ENCODE peak calls at places on chromosomes 12 and 14, in seven cellular contexts. One of them, this sample, is unnamed.

GRCh38 chr14:92513204-92513965 is at the start of gene RIN3:
- DNase-seq in HS-27A: peak; percentile 31
- DNase-seq in hepatic stellate cell: peak; percentile 76
- DNase-seq in activated naive CD4-positive, alpha-beta T cell treated with anti-CD3 and anti-CD28 coated beads, Interleukin-2, amount 50 U/mL, for 16 hours: peak; percentile 39
- DNase-seq in CD8-positive, alpha-beta memory T cell: peak; percentile 56
- DNase-seq in T follicular helper cell: no peak
- DNase-seq in HepG2: peak; percentile 38
- DNase-seq in this sample: peak; percentile 72

GRCh38 chr12:89992668-89993401 is 284.2 kb upstream of the ATP2B1 start:
- DNase-seq in HS-27A: no peak
- DNase-seq in CD8-positive, alpha-beta memory T cell: no peak
- DNase-seq in HepG2: no peak
- DNase-seq in activated naive CD4-positive, alpha-beta T cell treated with anti-CD3 and anti-CD28 coated beads, Interleukin-2, amount 50 U/mL, for 16 hours: no peak
- DNase-seq in T follicular helper cell: no peak
- DNase-seq in hepatic stellate cell: no peak
- DNase-seq in this sample: no peak

GRCh38 chr14:81172353-81172752 is 48.4 kb downstream of the GTF2A1 start:
- DNase-seq in HepG2: no peak
- DNase-seq in T follicular helper cell: no peak
- DNase-seq in activated naive CD4-positive, alpha-beta T cell treated with anti-CD3 and anti-CD28 coated beads, Interleukin-2, amount 50 U/mL, for 16 hours: no peak
- DNase-seq in CD8-positive, alpha-beta memory T cell: no peak
- DNase-seq in hepatic stellate cell: peak; percentile 35
- DNase-seq in HS-27A: no peak
- DNase-seq in this sample: no peak

GRCh38 chr12:114263031-114263825 is 142.7 kb downstream of the TBX5 start:
- DNase-seq in HS-27A: no peak
- DNase-seq in hepatic stellate cell: no peak
- DNase-seq in HepG2: no peak
- DNase-seq in CD8-positive, alpha-beta memory T cell: no peak
- DNase-seq in activated naive CD4-positive, alpha-beta T cell treated with anti-CD3 and anti-CD28 coated beads, Interleukin-2, amount 50 U/mL, for 16 hours: no peak
- DNase-seq in T follicular helper cell: no peak
- DNase-seq in this sample: no peak

GRCh38 chr12:32089156-32089950 is 17.3 kb upstream of the BICD1 start:
- DNase-seq in HS-27A: no peak
- DNase-seq in hepatic stellate cell: no peak
- DNase-seq in activated naive CD4-positive, alpha-beta T cell treated with anti-CD3 and anti-CD28 coated beads, Interleukin-2, amount 50 U/mL, for 16 hours: no peak
- DNase-seq in T follicular helper cell: no peak
- DNase-seq in CD8-positive, alpha-beta memory T cell: no peak
- DNase-seq in HepG2: no peak
- DNase-seq in this sample: no peak

GRCh38 chr12:1993341-1993740 is 10.9 kb downstream of the DCP1B start:
- DNase-seq in activated naive CD4-positive, alpha-beta T cell treated with anti-CD3 and anti-CD28 coated beads, Interleukin-2, amount 50 U/mL, for 16 hours: no peak
- DNase-seq in hepatic stellate cell: peak; percentile 54
- DNase-seq in T follicular helper cell: no peak
- DNase-seq in HepG2: peak; percentile 29
- DNase-seq in HS-27A: peak; percentile 74
- DNase-seq in CD8-positive, alpha-beta memory T cell: no peak
- DNase-seq in this sample: no peak

GRCh38 chr12:59179231-59179630 is 258.9 kb upstream of the LRIG3 start:
- DNase-seq in HepG2: no peak
- DNase-seq in activated naive CD4-positive, alpha-beta T cell treated with anti-CD3 and anti-CD28 coated beads, Interleukin-2, amount 50 U/mL, for 16 hours: no peak
- DNase-seq in T follicular helper cell: no peak
- DNase-seq in HS-27A: no peak
- DNase-seq in CD8-positive, alpha-beta memory T cell: no peak
- DNase-seq in hepatic stellate cell: no peak
- DNase-seq in this sample: no peak

GRCh38 chr12:116492703-116493324 is 66.4 kb upstream of the MAP1LC3B2 start:
- DNase-seq in hepatic stellate cell: peak; percentile 58
- DNase-seq in CD8-positive, alpha-beta memory T cell: no peak
- DNase-seq in activated naive CD4-positive, alpha-beta T cell treated with anti-CD3 and anti-CD28 coated beads, Interleukin-2, amount 50 U/mL, for 16 hours: no peak
- DNase-seq in T follicular helper cell: no peak
- DNase-seq in HS-27A: peak; percentile 2
- DNase-seq in HepG2: no peak
- DNase-seq in this sample: no peak

GRCh38 chr14:76531821-76532318 is 155.9 kb downstream of the ESRRB start:
- DNase-seq in activated naive CD4-positive, alpha-beta T cell treated with anti-CD3 and anti-CD28 coated beads, Interleukin-2, amount 50 U/mL, for 16 hours: no peak
- DNase-seq in hepatic stellate cell: no peak
- DNase-seq in T follicular helper cell: no peak
- DNase-seq in CD8-positive, alpha-beta memory T cell: no peak
- DNase-seq in HS-27A: no peak
- DNase-seq in HepG2: no peak
- DNase-seq in this sample: no peak

GRCh38 chr14:35932659-35933159 is 106.6 kb downstream of the BRMS1L start:
- DNase-seq in HS-27A: no peak
- DNase-seq in activated naive CD4-positive, alpha-beta T cell treated with anti-CD3 and anti-CD28 coated beads, Interleukin-2, amount 50 U/mL, for 16 hours: peak; percentile 42
- DNase-seq in HepG2: no peak
- DNase-seq in hepatic stellate cell: no peak
- DNase-seq in CD8-positive, alpha-beta memory T cell: peak; percentile 16
- DNase-seq in T follicular helper cell: no peak
- DNase-seq in this sample: peak; percentile 66

GRCh38 chr14:104335176-104335575 is 196.8 kb downstream of the KIF26A start:
- DNase-seq in hepatic stellate cell: no peak
- DNase-seq in T follicular helper cell: no peak
- DNase-seq in CD8-positive, alpha-beta memory T cell: no peak
- DNase-seq in HS-27A: no peak
- DNase-seq in activated naive CD4-positive, alpha-beta T cell treated with anti-CD3 and anti-CD28 coated beads, Interleukin-2, amount 50 U/mL, for 16 hours: no peak
- DNase-seq in HepG2: no peak
- DNase-seq in this sample: no peak

GRCh38 chr12:83065562-83065961 is 378.9 kb downstream of the TMTC2 start:
- DNase-seq in activated naive CD4-positive, alpha-beta T cell treated with anti-CD3 and anti-CD28 coated beads, Interleukin-2, amount 50 U/mL, for 16 hours: no peak
- DNase-seq in T follicular helper cell: no peak
- DNase-seq in HepG2: no peak
- DNase-seq in CD8-positive, alpha-beta memory T cell: no peak
- DNase-seq in hepatic stellate cell: no peak
- DNase-seq in HS-27A: no peak
- DNase-seq in this sample: no peak

GRCh38 chr12:98741229-98741614 is 96.1 kb downstream of the APAF1 start:
- DNase-seq in T follicular helper cell: no peak
- DNase-seq in hepatic stellate cell: no peak
- DNase-seq in HS-27A: no peak
- DNase-seq in HepG2: no peak
- DNase-seq in activated naive CD4-positive, alpha-beta T cell treated with anti-CD3 and anti-CD28 coated beads, Interleukin-2, amount 50 U/mL, for 16 hours: no peak
- DNase-seq in CD8-positive, alpha-beta memory T cell: no peak
- DNase-seq in this sample: no peak

GRCh38 chr12:105761075-105761474 is 377.7 kb downstream of the NUAK1 start:
- DNase-seq in HS-27A: no peak
- DNase-seq in activated naive CD4-positive, alpha-beta T cell treated with anti-CD3 and anti-CD28 coated beads, Interleukin-2, amount 50 U/mL, for 16 hours: no peak
- DNase-seq in hepatic stellate cell: no peak
- DNase-seq in CD8-positive, alpha-beta memory T cell: no peak
- DNase-seq in T follicular helper cell: no peak
- DNase-seq in HepG2: no peak
- DNase-seq in this sample: no peak

GRCh38 chr12:24996102-24996797 is 47.3 kb upstream of the BCAT1 start:
- DNase-seq in CD8-positive, alpha-beta memory T cell: no peak
- DNase-seq in HS-27A: no peak
- DNase-seq in activated naive CD4-positive, alpha-beta T cell treated with anti-CD3 and anti-CD28 coated beads, Interleukin-2, amount 50 U/mL, for 16 hours: no peak
- DNase-seq in T follicular helper cell: no peak
- DNase-seq in hepatic stellate cell: no peak
- DNase-seq in HepG2: no peak
- DNase-seq in this sample: no peak

GRCh38 chr14:100067971-100068959 is 3.0 kb downstream of the EVL start:
- DNase-seq in CD8-positive, alpha-beta memory T cell: peak; percentile 97
- DNase-seq in HepG2: no peak
- DNase-seq in T follicular helper cell: peak; percentile 84
- DNase-seq in HS-27A: no peak
- DNase-seq in activated naive CD4-positive, alpha-beta T cell treated with anti-CD3 and anti-CD28 coated beads, Interleukin-2, amount 50 U/mL, for 16 hours: peak; percentile 83
- DNase-seq in hepatic stellate cell: no peak
- DNase-seq in this sample: peak; percentile 96

GRCh38 chr14:54808326-54809161 is 94.1 kb downstream of the GCH1 start:
- DNase-seq in activated naive CD4-positive, alpha-beta T cell treated with anti-CD3 and anti-CD28 coated beads, Interleukin-2, amount 50 U/mL, for 16 hours: no peak
- DNase-seq in CD8-positive, alpha-beta memory T cell: no peak
- DNase-seq in HepG2: no peak
- DNase-seq in hepatic stellate cell: no peak
- DNase-seq in HS-27A: no peak
- DNase-seq in T follicular helper cell: no peak
- DNase-seq in this sample: no peak

GRCh38 chr14:52244328-52244727 is 23.2 kb upstream of the PTGDR start:
- DNase-seq in HepG2: no peak
- DNase-seq in T follicular helper cell: no peak
- DNase-seq in HS-27A: no peak
- DNase-seq in hepatic stellate cell: no peak
- DNase-seq in CD8-positive, alpha-beta memory T cell: no peak
- DNase-seq in activated naive CD4-positive, alpha-beta T cell treated with anti-CD3 and anti-CD28 coated beads, Interleukin-2, amount 50 U/mL, for 16 hours: no peak
- DNase-seq in this sample: no peak

GRCh38 chr14:93936245-93936644 is 9.1 kb downstream of the FAM181A start:
- DNase-seq in HS-27A: no peak
- DNase-seq in activated naive CD4-positive, alpha-beta T cell treated with anti-CD3 and anti-CD28 coated beads, Interleukin-2, amount 50 U/mL, for 16 hours: no peak
- DNase-seq in HepG2: no peak
- DNase-seq in hepatic stellate cell: no peak
- DNase-seq in CD8-positive, alpha-beta memory T cell: no peak
- DNase-seq in T follicular helper cell: no peak
- DNase-seq in this sample: no peak

GRCh38 chr12:127685476-127686234 is 581.3 kb upstream of the TMEM132C start:
- DNase-seq in HepG2: no peak
- DNase-seq in activated naive CD4-positive, alpha-beta T cell treated with anti-CD3 and anti-CD28 coated beads, Interleukin-2, amount 50 U/mL, for 16 hours: no peak
- DNase-seq in HS-27A: no peak
- DNase-seq in hepatic stellate cell: no peak
- DNase-seq in CD8-positive, alpha-beta memory T cell: no peak
- DNase-seq in T follicular helper cell: no peak
- DNase-seq in this sample: no peak

GRCh38 chr14:96056509-96057422 is 17.6 kb downstream of the C14orf132 start:
- DNase-seq in CD8-positive, alpha-beta memory T cell: no peak
- DNase-seq in hepatic stellate cell: no peak
- DNase-seq in activated naive CD4-positive, alpha-beta T cell treated with anti-CD3 and anti-CD28 coated beads, Interleukin-2, amount 50 U/mL, for 16 hours: no peak
- DNase-seq in HS-27A: no peak
- DNase-seq in HepG2: peak; percentile 9
- DNase-seq in T follicular helper cell: no peak
- DNase-seq in this sample: no peak

GRCh38 chr14:33457617-33458016 is 493.3 kb downstream of the EGLN3 start:
- DNase-seq in HS-27A: no peak
- DNase-seq in T follicular helper cell: no peak
- DNase-seq in hepatic stellate cell: no peak
- DNase-seq in activated naive CD4-positive, alpha-beta T cell treated with anti-CD3 and anti-CD28 coated beads, Interleukin-2, amount 50 U/mL, for 16 hours: no peak
- DNase-seq in HepG2: no peak
- DNase-seq in CD8-positive, alpha-beta memory T cell: no peak
- DNase-seq in this sample: no peak

This sample was measured in activated effector memory CD4-positive, alpha-beta T cell treated with anti-CD3 and anti-CD28 coated beads, Interleukin-2, amount 50 U/mL, for 16 hours.